ENCODE peak calls at places on chromosomes 6 and 20, in six cellular contexts. One of them, this sample, is unnamed. For H3K4me1, the result is how much of the 10 kb centered on the place peaks cover.

GRCh38 chr20:37299718-37300529 is 10.5 kb downstream of the MANBAL start:
- DNase-seq in MM.1S: no peak
- DNase-seq in small intestine: no peak
- DNase-seq in adrenal gland: peak
- DNase-seq in neural progenitor cell: no peak
- DNase-seq in GM23338: no peak
- DNase-seq in this sample: no peak

GRCh38 chr6:108118791-108119211 is 44.3 kb upstream of the OSTM1 start:
- DNase-seq in small intestine: no peak
- DNase-seq in adrenal gland: no peak
- DNase-seq in MM.1S: no peak
- DNase-seq in GM23338: no peak
- DNase-seq in neural progenitor cell: peak
- DNase-seq in this sample: no peak

GRCh38 chr20:62822788-62823651 is 6.2 kb downstream of the COL9A3 start:
- DNase-seq in small intestine: peak
- DNase-seq in MM.1S: peak
- DNase-seq in adrenal gland: peak
- DNase-seq in neural progenitor cell: peak
- DNase-seq in GM23338: peak
- DNase-seq in this sample: peak

GRCh38 chr20:46332373-46333135 is 24.3 kb upstream of the CDH22 start:
- DNase-seq in small intestine: no peak
- DNase-seq in GM23338: no peak
- DNase-seq in MM.1S: no peak
- DNase-seq in adrenal gland: no peak
- DNase-seq in neural progenitor cell: no peak
- DNase-seq in this sample: no peak

GRCh38 chr6:53587291-53587690 is 42.4 kb upstream of the GCLC start:
- DNase-seq in small intestine: no peak
- DNase-seq in neural progenitor cell: no peak
- DNase-seq in adrenal gland: no peak
- DNase-seq in MM.1S: no peak
- DNase-seq in GM23338: peak
- DNase-seq in this sample: no peak

GRCh38 chr6:105372142-105372861 is 30.6 kb downstream of the PREP start:
- DNase-seq in GM23338: no peak
- DNase-seq in MM.1S: no peak
- DNase-seq in small intestine: peak
- DNase-seq in adrenal gland: no peak
- DNase-seq in neural progenitor cell: no peak
- DNase-seq in this sample: no peak

GRCh38 chr6:53413326-53413725 is 64.6 kb upstream of the ELOVL5 start:
- DNase-seq in MM.1S: no peak
- DNase-seq in adrenal gland: no peak
- DNase-seq in GM23338: no peak
- DNase-seq in neural progenitor cell: no peak
- DNase-seq in small intestine: no peak
- DNase-seq in this sample: no peak

GRCh38 chr6:129501401-129502051 is 208.5 kb downstream of the ARHGAP18 start:
- DNase-seq in neural progenitor cell: peak
- DNase-seq in small intestine: peak
- DNase-seq in GM23338: peak
- DNase-seq in adrenal gland: peak
- DNase-seq in MM.1S: peak
- DNase-seq in this sample: peak

GRCh38 chr20:22382742-22383141 is 201.6 kb downstream of the FOXA2 start:
- DNase-seq in neural progenitor cell: no peak
- DNase-seq in small intestine: no peak
- DNase-seq in GM23338: no peak
- DNase-seq in MM.1S: peak
- DNase-seq in adrenal gland: no peak
- DNase-seq in this sample: peak

GRCh38 chr6:7543761-7544424 is 2.4 kb downstream of the DSP start:
- DNase-seq in small intestine: peak
- DNase-seq in MM.1S: no peak
- DNase-seq in neural progenitor cell: peak
- DNase-seq in GM23338: peak
- DNase-seq in adrenal gland: no peak
- DNase-seq in this sample: no peak

GRCh38 chr6:16767765-16768514 is 6.7 kb upstream of the ATXN1 start:
- DNase-seq in MM.1S: no peak
- DNase-seq in neural progenitor cell: no peak
- DNase-seq in small intestine: no peak
- DNase-seq in GM23338: no peak
- DNase-seq in adrenal gland: no peak
- DNase-seq in this sample: no peak

GRCh38 chr20:25282796-25283195 is 34.9 kb downstream of the PYGB start:
- DNase-seq in adrenal gland: peak
- DNase-seq in small intestine: no peak
- DNase-seq in MM.1S: no peak
- DNase-seq in GM23338: no peak
- DNase-seq in neural progenitor cell: no peak
- DNase-seq in this sample: no peak

GRCh38 chr20:7770578-7770977 is 169.7 kb downstream of the HAO1 start:
- DNase-seq in adrenal gland: no peak
- DNase-seq in MM.1S: peak
- DNase-seq in GM23338: no peak
- DNase-seq in small intestine: no peak
- DNase-seq in neural progenitor cell: no peak
- DNase-seq in this sample: no peak

GRCh38 chr6:170433163-170434095 is 119.7 kb downstream of the PSMB1 start:
- DNase-seq in small intestine: peak
- DNase-seq in adrenal gland: no peak
- DNase-seq in GM23338: no peak
- DNase-seq in MM.1S: no peak
- DNase-seq in neural progenitor cell: peak
- DNase-seq in this sample: no peak

GRCh38 chr20:22561965-22562581 is 22.3 kb downstream of the FOXA2 start:
- DNase-seq in MM.1S: no peak
- DNase-seq in adrenal gland: no peak
- DNase-seq in neural progenitor cell: peak
- DNase-seq in small intestine: no peak
- DNase-seq in GM23338: no peak
- DNase-seq in this sample: no peak

GRCh38 chr20:33554914-33555420 is 65.1 kb downstream of the CBFA2T2 start:
- DNase-seq in GM23338: peak
- DNase-seq in small intestine: peak
- DNase-seq in neural progenitor cell: peak
- DNase-seq in adrenal gland: no peak
- DNase-seq in MM.1S: peak
- DNase-seq in this sample: peak

GRCh38 chr20:31516651-31517050 is 2.4 kb downstream of the HM13 start:
- DNase-seq in adrenal gland: no peak
- DNase-seq in neural progenitor cell: no peak
- DNase-seq in MM.1S: peak
- DNase-seq in small intestine: no peak
- DNase-seq in GM23338: no peak
- DNase-seq in this sample: no peak
- H3K4me1 ChIP-seq in adrenal gland: under half
- H3K4me1 ChIP-seq in neural progenitor cell: under half
- H3K4me1 ChIP-seq in MM.1S: under half
- H3K4me1 ChIP-seq in small intestine: under half
- H3K4me1 ChIP-seq in GM23338: under half
- H3K4me1 ChIP-seq in this sample: under half

DNA sequence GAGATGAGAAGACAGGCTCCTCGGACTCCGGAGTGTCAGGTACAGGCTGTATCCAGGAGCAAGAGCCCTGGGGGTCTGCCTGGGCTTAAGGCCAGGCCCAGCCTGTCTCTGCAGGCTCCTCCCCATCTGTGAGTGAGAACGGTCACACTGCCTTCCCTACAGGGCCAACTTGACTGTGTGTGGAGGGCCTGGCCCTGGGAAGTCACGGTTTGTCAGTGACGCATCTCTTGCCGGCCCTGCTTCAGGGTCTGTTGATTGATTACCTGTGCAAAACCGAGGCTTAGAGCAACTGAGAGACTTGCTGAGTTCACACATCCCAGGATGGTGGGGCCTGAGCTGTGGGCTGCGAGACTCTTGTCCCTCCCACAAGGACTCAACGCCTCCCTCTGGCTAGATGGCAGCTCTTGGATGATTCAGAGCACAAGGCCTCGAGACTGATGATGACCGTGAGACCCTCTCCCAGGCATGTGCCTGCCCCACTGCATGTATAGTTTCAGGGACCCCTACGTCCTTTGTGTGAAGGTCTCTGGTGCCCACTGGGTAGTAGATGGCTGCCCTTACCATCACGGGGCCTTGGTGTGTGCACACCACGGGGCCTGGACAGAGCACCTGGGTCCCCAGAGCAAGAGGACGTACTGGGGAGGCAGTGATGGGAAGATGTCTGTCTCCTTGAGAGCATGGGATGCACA is 6.0 kb downstream of the RBM38 start:
- DNase-seq in neural progenitor cell: no peak
- DNase-seq in small intestine: no peak
- DNase-seq in adrenal gland: no peak
- DNase-seq in MM.1S: peak
- DNase-seq in GM23338: no peak
- DNase-seq in this sample: no peak
- H3K4me1 ChIP-seq in neural progenitor cell: under half
- H3K4me1 ChIP-seq in small intestine: under half
- H3K4me1 ChIP-seq in adrenal gland: under half
- H3K4me1 ChIP-seq in MM.1S: half or more
- H3K4me1 ChIP-seq in GM23338: under half
- H3K4me1 ChIP-seq in this sample: under half

DNA sequence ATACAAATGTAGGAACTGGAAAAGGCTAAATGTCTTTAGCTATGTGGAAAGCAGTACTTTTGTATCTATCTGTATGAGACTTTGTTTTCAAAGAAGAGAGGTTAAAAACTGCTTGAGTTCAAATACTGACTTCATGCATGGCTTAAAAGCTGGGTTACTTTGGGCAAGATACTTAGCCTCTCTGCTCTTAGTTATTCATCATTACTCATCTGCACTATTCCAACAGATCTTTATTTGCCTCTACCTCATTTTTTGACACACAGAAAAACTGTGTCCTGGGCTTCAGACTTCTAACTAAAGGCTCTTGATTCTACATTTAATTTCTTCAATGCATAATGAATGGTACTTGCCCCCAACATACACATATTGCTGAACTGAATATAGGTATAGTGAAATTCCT is 114.8 kb downstream of the DST start:
- DNase-seq in small intestine: no peak
- DNase-seq in MM.1S: no peak
- DNase-seq in adrenal gland: no peak
- DNase-seq in neural progenitor cell: no peak
- DNase-seq in GM23338: no peak
- DNase-seq in this sample: no peak
- H3K4me1 ChIP-seq in small intestine: under half
- H3K4me1 ChIP-seq in MM.1S: under half
- H3K4me1 ChIP-seq in adrenal gland: under half
- H3K4me1 ChIP-seq in neural progenitor cell: under half
- H3K4me1 ChIP-seq in GM23338: under half
- H3K4me1 ChIP-seq in this sample: under half

DNA sequence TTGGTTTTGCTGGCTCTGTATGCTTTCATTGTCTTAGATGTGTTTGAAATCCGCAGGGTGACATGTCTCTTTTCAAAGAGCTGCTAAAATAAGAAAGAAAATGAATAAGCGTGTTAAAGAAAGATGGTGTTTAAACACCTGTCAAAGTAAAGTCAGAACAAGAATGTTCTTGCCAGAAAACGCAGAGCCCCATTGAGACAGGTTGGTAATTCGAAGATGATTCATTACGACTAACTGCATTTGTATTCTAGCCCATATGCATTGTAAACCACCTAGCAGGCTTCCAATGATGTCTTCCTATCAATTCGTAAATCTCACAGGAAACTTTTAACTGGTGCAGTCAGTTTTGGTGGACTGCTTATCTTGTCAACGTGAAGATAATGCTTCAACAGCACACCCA is 16.8 kb downstream of the PHACTR2 start:
- DNase-seq in neural progenitor cell: no peak
- DNase-seq in GM23338: no peak
- DNase-seq in MM.1S: no peak
- DNase-seq in small intestine: no peak
- DNase-seq in adrenal gland: no peak
- DNase-seq in this sample: no peak
- H3K4me1 ChIP-seq in neural progenitor cell: under half
- H3K4me1 ChIP-seq in GM23338: half or more
- H3K4me1 ChIP-seq in MM.1S: under half
- H3K4me1 ChIP-seq in small intestine: under half
- H3K4me1 ChIP-seq in adrenal gland: half or more
- H3K4me1 ChIP-seq in this sample: under half

GRCh38 chr6:14453712-14454466 is 336.3 kb downstream of the CD83 start:
- DNase-seq in GM23338: no peak
- DNase-seq in neural progenitor cell: no peak
- DNase-seq in MM.1S: no peak
- DNase-seq in adrenal gland: no peak
- DNase-seq in small intestine: peak
- DNase-seq in this sample: no peak

GRCh38 chr6:14455442-14455841 is 337.9 kb downstream of the CD83 start:
- DNase-seq in neural progenitor cell: no peak
- DNase-seq in adrenal gland: no peak
- DNase-seq in small intestine: no peak
- DNase-seq in MM.1S: no peak
- DNase-seq in GM23338: no peak
- DNase-seq in this sample: no peak

GRCh38 chr6:14454467-14454763 is 336.8 kb downstream of the CD83 start:
- DNase-seq in GM23338: no peak
- DNase-seq in adrenal gland: no peak
- DNase-seq in MM.1S: no peak
- DNase-seq in neural progenitor cell: no peak
- DNase-seq in small intestine: peak
- DNase-seq in this sample: peak

GRCh38 chr6:14456941-14457340 is 339.4 kb downstream of the CD83 start:
- DNase-seq in small intestine: no peak
- DNase-seq in GM23338: no peak
- DNase-seq in MM.1S: no peak
- DNase-seq in adrenal gland: no peak
- DNase-seq in neural progenitor cell: no peak
- DNase-seq in this sample: no peak

DNA sequence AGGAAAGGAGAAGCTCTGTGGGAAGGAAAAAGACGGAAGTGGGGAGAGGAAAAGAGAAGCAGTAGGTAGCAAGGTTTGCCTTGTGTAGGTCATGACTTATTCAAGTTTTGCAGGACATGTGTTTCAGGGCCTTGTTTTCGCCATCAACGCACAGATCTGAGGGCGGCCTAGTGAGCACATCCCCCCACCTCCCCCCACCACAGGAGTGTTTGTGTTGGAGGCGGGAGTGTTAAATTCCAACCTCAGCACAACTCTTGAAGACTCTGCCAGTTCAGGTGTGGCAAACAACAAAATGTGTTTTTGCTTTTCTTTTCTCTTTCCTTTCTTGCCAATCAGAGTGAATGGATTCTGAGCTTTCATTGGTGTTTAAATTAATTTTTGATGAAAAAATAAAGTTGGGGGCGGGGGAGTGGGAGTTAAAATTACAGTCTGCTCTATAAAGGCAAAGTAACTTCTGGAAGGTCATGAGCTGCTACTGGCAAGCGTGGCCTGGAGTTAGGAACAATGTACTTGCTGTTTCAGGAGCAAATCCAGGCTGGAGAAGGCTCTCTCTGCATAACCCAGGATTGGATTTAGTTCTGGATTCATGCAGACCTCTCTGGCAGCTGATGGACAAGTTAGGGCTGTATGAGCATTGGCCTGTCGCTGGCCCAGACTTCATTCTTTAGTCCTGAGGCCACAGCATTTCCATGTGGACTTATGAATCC is 338.5 kb downstream of the CD83 start:
- DNase-seq in neural progenitor cell: no peak
- DNase-seq in small intestine: no peak
- DNase-seq in GM23338: no peak
- DNase-seq in adrenal gland: no peak
- DNase-seq in MM.1S: no peak
- DNase-seq in this sample: no peak
- H3K4me1 ChIP-seq in neural progenitor cell: under half
- H3K4me1 ChIP-seq in small intestine: under half
- H3K4me1 ChIP-seq in GM23338: under half
- H3K4me1 ChIP-seq in adrenal gland: under half
- H3K4me1 ChIP-seq in MM.1S: under half
- H3K4me1 ChIP-seq in this sample: under half